ENCODE peak calls at places on chromosome 19, in four cellular contexts. Z is astrocyte, P is K562, U is endothelial cell of umbilical vein. D is an unnamed sample.

GRCh38 chr19:35518313-35518712 is 4.9 kb upstream of the DMKN start:
- DNase-seq in U (no peak), Z (peak; percentile 90), P (no peak), D (no peak)

GRCh38 chr19:46608178-46608577 is 7.0 kb downstream of the CALM3 start:
- DNase-seq in P (no peak), Z (no peak), U (no peak), D (no peak)

GRCh38 chr19:6424190-6424938 is at the start of gene KHSRP:
- DNase-seq in U (no peak), Z (no peak), P (peak; percentile 90), D (peak; percentile 13)

GRCh38 chr19:33094504-33095067 is 13.6 kb downstream of the GPATCH1 start:
- DNase-seq in U (no peak), P (no peak), Z (no peak), D (no peak)

GRCh38 chr19:18644144-18645034 is 7.6 kb downstream of the KLHL26 start:
- DNase-seq in Z (peak; percentile 30), P (no peak), U (no peak), D (no peak)

GRCh38 chr19:3357362-3357730 is 9.0 kb upstream of the NFIC start:
- DNase-seq in P (no peak), Z (no peak), U (no peak), D (no peak)

GRCh38 chr19:55679343-55680257 is 4.6 kb downstream of the EPN1 start:
- DNase-seq in U (no peak), Z (no peak), P (no peak), D (no peak)

GRCh38 chr19:3065675-3066357 is 3.5 kb upstream of the TLE5 start:
- DNase-seq in P (no peak), Z (no peak), U (no peak), D (peak; percentile 68)

GRCh38 chr19:13160557-13160956 is 10.3 kb downstream of the IER2 start:
- DNase-seq in P (no peak), Z (no peak), U (no peak), D (no peak)

GRCh38 chr19:5961969-5962945 is 15.7 kb downstream of the RANBP3 start:
- DNase-seq in P (no peak), U (peak; percentile 93), Z (no peak), D (no peak)

GRCh38 chr19:19964416-19964815 is 63.7 kb downstream of the ZNF93 start:
- DNase-seq in U (no peak), P (no peak), Z (no peak), D (no peak)

GRCh38 chr19:9986787-9987281 is 23.5 kb downstream of the COL5A3 start:
- DNase-seq in Z (peak; percentile 51), P (no peak), U (no peak), D (no peak)

GRCh38 chr19:33649919-33650305 is 28.2 kb downstream of the CHST8 start:
- DNase-seq in P (no peak), Z (no peak), U (no peak), D (peak; percentile 60)

GRCh38 chr19:1846517-1847205 is 1.6 kb downstream of the REXO1 start:
- DNase-seq in Z (no peak), U (no peak), P (no peak), D (no peak)

GRCh38 chr19:31419871-31420430 is 70.7 kb upstream of the TSHZ3 start:
- DNase-seq in U (no peak), P (no peak), Z (no peak), D (no peak)

GRCh38 chr19:55070755-55071502 is 4.7 kb upstream of the EPS8L1 start:
- DNase-seq in Z (peak; percentile 66), U (no peak), P (peak; percentile 42), D (peak; percentile 92)

GRCh38 chr19:47110521-47111080 is 3.0 kb downstream of the ZC3H4 start:
- DNase-seq in Z (no peak), U (peak; percentile 30), P (peak; percentile 15), D (no peak)

GRCh38 chr19:3945838-3946237 is 13.0 kb downstream of the NMRK2 start:
- DNase-seq in U (no peak), Z (no peak), P (no peak), D (no peak)

DNA sequence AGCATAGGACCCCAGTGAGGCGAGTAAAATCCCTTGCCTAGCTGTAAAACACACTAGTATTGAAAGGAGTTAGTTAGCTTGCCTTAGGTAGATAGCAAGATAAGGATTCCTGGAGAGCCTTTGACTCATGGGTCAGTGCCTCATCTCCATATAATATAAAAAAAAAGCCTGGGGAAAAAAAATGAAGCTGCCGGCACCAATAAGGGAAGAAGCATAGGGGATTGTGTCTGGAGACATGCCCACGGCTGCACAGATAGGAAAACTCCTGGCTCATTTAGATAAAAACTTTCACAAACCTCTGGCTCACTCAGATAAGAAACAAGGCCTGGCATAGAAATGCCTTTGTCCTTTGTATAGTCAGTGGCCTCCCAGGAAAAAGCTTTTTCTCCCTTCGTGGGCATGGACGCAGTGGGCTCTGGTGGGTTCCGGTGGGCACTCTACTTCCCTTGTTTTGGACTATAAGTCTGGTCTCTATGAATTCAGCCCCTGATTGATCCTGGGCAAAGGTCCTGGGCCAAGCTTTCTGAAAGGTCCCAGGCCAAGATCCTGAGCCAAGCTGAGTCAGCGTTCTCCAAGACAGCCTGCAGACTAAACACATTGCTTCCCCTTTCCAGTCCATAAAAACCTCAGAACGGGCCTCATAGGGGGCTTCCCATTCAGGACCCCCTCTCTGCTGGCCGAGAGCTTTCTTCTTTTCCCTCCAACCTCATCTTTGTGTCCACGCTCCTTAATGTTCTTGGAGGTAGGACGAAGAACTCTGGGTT is 4.9 kb upstream of the OR7A17 start:
- DNase-seq in P (peak; percentile 31), Z (no peak), U (no peak), D (no peak)
- H2AFZ ChIP-seq in P (no peak overlapping the region), Z (no peak overlapping the region), U (no peak overlapping the region), D (no peak overlapping the region)

GRCh38 chr19:30228726-30229523 is 143.3 kb upstream of the ZNF536 start:
- DNase-seq in Z (no peak), U (no peak), P (no peak), D (no peak)
- TF ChIP-seq EZH2 in Z (no peak), U (peak; percentile 78), P (no peak), D (no peak)

DNA sequence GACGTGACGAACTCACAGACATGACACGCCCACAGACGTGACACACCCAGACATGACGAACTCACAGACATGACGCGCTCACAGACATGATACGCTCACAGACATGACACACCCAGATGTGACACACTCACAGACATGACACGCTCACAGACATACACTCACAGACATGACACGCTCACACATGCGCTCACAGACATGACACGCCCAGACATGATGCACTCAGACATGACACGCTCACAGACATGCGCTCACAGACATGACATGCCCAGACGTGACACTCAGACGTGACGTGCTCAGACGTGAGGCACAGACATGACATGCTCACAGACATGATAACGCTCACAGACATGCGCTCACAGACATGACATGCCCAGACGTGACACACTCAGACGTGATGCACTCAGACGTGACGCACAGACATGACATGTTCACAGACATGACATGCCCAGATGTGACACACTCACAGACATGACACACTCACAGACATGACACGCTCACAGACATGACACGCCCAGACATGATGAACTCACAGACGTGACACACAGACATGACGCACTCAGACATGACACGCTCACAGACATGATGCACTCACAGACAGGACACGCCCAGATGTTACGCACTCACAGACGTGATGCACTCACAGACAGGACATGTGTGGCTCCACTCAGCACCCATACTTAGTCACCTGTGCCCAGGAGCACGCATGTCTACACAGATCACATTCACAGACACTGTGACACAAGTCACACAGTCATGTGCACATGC is 8.1 kb downstream of the ERFL start:
- DNase-seq in Z (no peak), P (no peak), U (no peak), D (no peak)
- H2AFZ ChIP-seq in Z (no peak overlapping the region), P (no peak overlapping the region), U (no peak overlapping the region), D (no peak overlapping the region)

GRCh38 chr19:7595466-7596133 is at the start of gene CAMSAP3:
- DNase-seq in U (no peak), P (peak; percentile 92), Z (no peak), D (peak; percentile 19)
- TF ChIP-seq EZH2 in U (peak; percentile 72), P (no peak), Z (peak; percentile 80), D (no peak)